ENCODE peak calls at places on chromosomes 13 and 19, in five cellular contexts. F is transverse colon; G is activated T-cell treated with anti-CD3 and anti-CD28 coated beads, Interleukin-2, amount 50 U/mL, for 72 hours; M is occipital lobe; H is RPMI7951. S is an unnamed sample.

GRCh38 chr19:14366529-14366928 is 14.7 kb upstream of the ADGRE5 start:
- DNase-seq in G (peak; percentile 90), H (peak; percentile 71), F (peak; percentile 95), M (no peak), S (peak; percentile 95)

GRCh38 chr13:74036373-74036772 is 97.8 kb downstream of the KLF12 start:
- DNase-seq in H (no peak), M (no peak), F (no peak), G (no peak), S (no peak)

GRCh38 chr13:98147521-98147920 is 4.6 kb downstream of the FARP1 start:
- DNase-seq in G (no peak), M (no peak), H (peak; percentile 24), F (no peak), S (no peak)

GRCh38 chr13:46278474-46278873 is 66.7 kb downstream of the LRRC63 start:
- DNase-seq in F (no peak), G (no peak), M (no peak), H (no peak), S (no peak)

GRCh38 chr19:55632463-55632834 is 8.1 kb upstream of the ZNF784 start:
- DNase-seq in M (peak; percentile 50), H (peak; percentile 89), G (peak; percentile 91), F (peak; percentile 94), S (peak; percentile 95)

GRCh38 chr13:20826301-20826700 is 52.5 kb upstream of the EEF1AKMT1 start:
- DNase-seq in M (no peak), G (no peak), H (no peak), F (no peak), S (no peak)

GRCh38 chr13:51626749-51627148 is 42.5 kb downstream of the WDFY2 start:
- DNase-seq in F (no peak), G (no peak), M (no peak), H (no peak), S (peak; percentile 79)

GRCh38 chr19:54653181-54653809 is 9.5 kb upstream of the LILRB4 start:
- DNase-seq in G (no peak), F (no peak), H (peak; percentile 39), M (no peak), S (no peak)

GRCh38 chr13:98315466-98315865 is 138.4 kb upstream of the RNF113B start:
- DNase-seq in M (peak; percentile 46), F (no peak), G (no peak), H (no peak), S (no peak)

GRCh38 chr19:10001899-10002298 is 8.4 kb downstream of the COL5A3 start:
- DNase-seq in H (peak; percentile 29), F (peak; percentile 76), M (no peak), G (peak; percentile 17), S (peak; percentile 67)

GRCh38 chr19:2037676-2038255 is 13.3 kb downstream of the MKNK2 start:
- DNase-seq in F (no peak), M (no peak), H (no peak), G (no peak), S (no peak)

GRCh38 chr13:109385161-109385560 is 401.2 kb downstream of the IRS2 start:
- DNase-seq in M (no peak), F (no peak), G (no peak), H (peak; percentile 32), S (no peak)

GRCh38 chr19:53772943-53773342 is 51.2 kb downstream of the NLRP12 start:
- DNase-seq in H (peak; percentile 59), F (peak; percentile 21), M (no peak), G (peak; percentile 38), S (peak; percentile 44)

GRCh38 chr19:19464339-19465098 is 50.8 kb downstream of the TSSK6 start:
- DNase-seq in F (no peak), M (no peak), G (no peak), H (no peak), S (peak; percentile 42)

GRCh38 chr13:48181482-48182145 is 51.4 kb upstream of the ITM2B start:
- DNase-seq in F (no peak), H (no peak), M (no peak), G (no peak), S (no peak)

GRCh38 chr19:54574051-54574450 is 461 bp downstream of the LILRA2 start:
- DNase-seq in H (no peak), G (no peak), M (no peak), F (no peak), S (no peak)

GRCh38 chr19:39264306-39265290 is 3.6 kb upstream of the IFNL2 start:
- DNase-seq in G (no peak), H (no peak), F (no peak), M (no peak), S (no peak)

GRCh38 chr13:111900390-111901180 is 166.4 kb upstream of the SOX1 start:
- DNase-seq in F (no peak), M (no peak), H (no peak), G (no peak), S (no peak)

GRCh38 chr13:42769650-42770049 is 11.7 kb upstream of the FAM216B start:
- DNase-seq in F (no peak), H (peak; percentile 42), G (no peak), M (no peak), S (no peak)

GRCh38 chr19:55229789-55230182 is 1.2 kb upstream of the TMEM86B start:
- DNase-seq in H (no peak), M (no peak), G (no peak), F (no peak), S (no peak)

GRCh38 chr13:97945342-97945741 is 8.1 kb upstream of the IPO5 start:
- DNase-seq in H (no peak), M (no peak), F (no peak), G (no peak), S (no peak)